ENCODE peak calls at places on chromosomes 7 and 10, in five cellular contexts. W is AG08396, K is AML-193, I is H4, S is HEK293T. Y is an unnamed sample.

GRCh38 chr10:64396105-64396504 is 874.9 kb downstream of the REEP3 start:
- DNase-seq in W (no peak), K (no peak), I (no peak), S (no peak), Y (peak)

GRCh38 chr10:79357180-79357579 is 9.9 kb downstream of the PPIF start:
- DNase-seq in W (no peak), K (no peak), I (no peak), S (no peak), Y (no peak)

GRCh38 chr10:101139421-101139911 is 8.4 kb downstream of the TLX1 start:
- DNase-seq in W (no peak), K (no peak), I (no peak), S (no peak), Y (peak)

GRCh38 chr10:124125305-124126116 is 32.1 kb upstream of the CHST15 start:
- DNase-seq in W (no peak), K (no peak), I (peak), S (peak), Y (no peak)

GRCh38 chr7:100968031-100968430 is 1.3 kb upstream of the MUC12 start:
- DNase-seq in W (no peak), K (no peak), I (no peak), S (no peak), Y (no peak)

GRCh38 chr10:54797636-54798395 is 3.2 kb downstream of the PCDH15 start:
- DNase-seq in W (no peak), K (no peak), I (no peak), S (no peak), Y (no peak)

GRCh38 chr7:157944051-157944450 is 607.2 kb downstream of the DNAJB6 start:
- DNase-seq in W (no peak), K (no peak), I (no peak), S (no peak), Y (no peak)

GRCh38 chr7:82288769-82289535 is 154.6 kb downstream of the CACNA2D1 start:
- DNase-seq in W (no peak), K (no peak), I (no peak), S (no peak), Y (no peak)

GRCh38 chr10:43347997-43348396 is 23.4 kb upstream of the FXYD4 start:
- DNase-seq in W (no peak), K (no peak), I (no peak), S (no peak), Y (no peak)

GRCh38 chr7:140267381-140268226 is 90.8 kb upstream of the KDM7A start:
- DNase-seq in W (no peak), K (no peak), I (no peak), S (no peak), Y (no peak)

GRCh38 chr10:44955408-44956070 is 4.1 kb upstream of the RASSF4 start:
- DNase-seq in W (no peak), K (no peak), I (no peak), S (no peak), Y (no peak)

GRCh38 chr10:100996678-100997363 is 2.8 kb upstream of the LZTS2 start:
- DNase-seq in W (peak), K (no peak), I (no peak), S (peak), Y (peak)

GRCh38 chr7:11193131-11193867 is 219.6 kb downstream of the PHF14 start:
- DNase-seq in W (peak), K (no peak), I (peak), S (peak), Y (no peak)

GRCh38 chr7:69364814-69365587 is 233.3 kb upstream of the AUTS2 start:
- DNase-seq in W (no peak), K (no peak), I (no peak), S (no peak), Y (no peak)

GRCh38 chr10:129459762-129460539 is 7.1 kb upstream of the MGMT start:
- DNase-seq in W (no peak), K (no peak), I (no peak), S (no peak), Y (no peak)

GRCh38 chr7:46716926-46717325 is 795.9 kb upstream of the IGFBP3 start:
- DNase-seq in W (no peak), K (no peak), I (no peak), S (no peak), Y (no peak)

GRCh38 chr7:100411101-100411500 is 17.4 kb downstream of the ZCWPW1 start:
- DNase-seq in W (no peak), K (no peak), I (no peak), S (no peak), Y (no peak)

GRCh38 chr7:115749924-115750323 is 280.6 kb downstream of the TFEC start:
- DNase-seq in W (no peak), K (no peak), I (no peak), S (no peak), Y (no peak)

GRCh38 chr7:50463035-50463434 is 12.9 kb upstream of the FIGNL1 start:
- DNase-seq in W (no peak), K (no peak), I (no peak), S (no peak), Y (no peak)

GRCh38 chr10:59830601-59831259 is 75.6 kb downstream of the CCDC6 start:
- DNase-seq in W (peak), K (peak), I (peak), S (peak), Y (peak)

GRCh38 chr7:1461640-1462375 is 2.5 kb upstream of the MICALL2 start:
- DNase-seq in W (no peak), K (no peak), I (no peak), S (no peak), Y (no peak)

GRCh38 chr7:81616951-81617350 is 152.9 kb downstream of the HGF start:
- DNase-seq in W (no peak), K (no peak), I (no peak), S (no peak), Y (no peak)

GRCh38 chr7:86942081-86942480 is 117.4 kb downstream of the ELAPOR2 start:
- DNase-seq in W (no peak), K (no peak), I (peak), S (no peak), Y (no peak)

GRCh38 chr10:45602082-45602730 is 70.4 kb downstream of the ZFAND4 start:
- DNase-seq in W (peak), K (no peak), I (peak), S (no peak), Y (peak)

Y was measured in hepatic stellate cell.